ENCODE peak calls at places on chromosomes 2 and 18, in five cellular contexts. K is testis, X is ELR, Z is EH, Y is tibial nerve. V is an unnamed sample.
A peak's percentile ranks its signal among the peaks of the same experiment; 100 is the strongest.

GRCh38 chr2:212961255-212961654 is 190.2 kb downstream of the IKZF2 start:
- DNase-seq in K (no peak), X (no peak), Z (no peak), Y (no peak), V (no peak)

GRCh38 chr18:77749189-77749588 is 499.5 kb downstream of the GALR1 start:
- DNase-seq in K (peak; percentile 43), X (no peak), Z (no peak), Y (no peak), V (no peak)

GRCh38 chr2:230932556-230933511 is 7.8 kb upstream of the GPR55 start:
- DNase-seq in K (peak; percentile 69), X (peak; percentile 15), Z (peak; percentile 42), Y (no peak), V (peak; percentile 24)

GRCh38 chr2:171811229-171811628 is 82.8 kb downstream of the SLC25A12 start:
- DNase-seq in K (no peak), X (peak; percentile 53), Z (peak; percentile 63), Y (no peak), V (no peak)

GRCh38 chr2:3457524-3458395 is 61.6 kb downstream of the ADI1 start:
- DNase-seq in K (no peak), X (no peak), Z (no peak), Y (no peak), V (no peak)

GRCh38 chr18:79610461-79611039 is 69.1 kb upstream of the CTDP1 start:
- DNase-seq in K (no peak), X (no peak), Z (no peak), Y (no peak), V (no peak)

GRCh38 chr2:188695953-188696352 is 278.2 kb upstream of the COL3A1 start:
- DNase-seq in K (no peak), X (peak; percentile 71), Z (peak; percentile 81), Y (no peak), V (no peak)

GRCh38 chr2:224608104-224608503 is 22.9 kb upstream of the CUL3 start:
- DNase-seq in K (no peak), X (no peak), Z (no peak), Y (no peak), V (no peak)

GRCh38 chr2:99615247-99615771 is 125.5 kb upstream of the REV1 start:
- DNase-seq in K (no peak), X (peak; percentile 18), Z (peak; percentile 36), Y (no peak), V (no peak)

GRCh38 chr2:189522435-189523151 is 58.0 kb downstream of the SLC40A1 start:
- DNase-seq in K (no peak), X (no peak), Z (no peak), Y (no peak), V (no peak)

GRCh38 chr2:10631405-10631804 is 58.4 kb downstream of the NOL10 start:
- DNase-seq in K (no peak), X (no peak), Z (no peak), Y (no peak), V (no peak)

GRCh38 chr2:199433204-199433832 is 24.4 kb downstream of the SATB2 start:
- DNase-seq in K (no peak), X (peak; percentile 29), Z (no peak), Y (no peak), V (no peak)

GRCh38 chr2:191692502-191693115 is 14.7 kb downstream of the NABP1 start:
- DNase-seq in K (no peak), X (no peak), Z (peak; percentile 37), Y (no peak), V (no peak)